ENCODE peak calls at places on chromosomes 11 and 22, in eight cellular contexts. Q, C, E, W, Z, J, I and M are unnamed samples.

GRCh38 chr11:36628765-36629199 is 30.7 kb upstream of the RAG2 start:
- DNase-seq in Q (no peak), E (no peak), C (no peak), W (no peak), I (no peak), Z (no peak), J (no peak), M (no peak)

GRCh38 chr11:88414385-88414861 is 76.9 kb upstream of the CTSC start:
- DNase-seq in E (no peak), Z (peak; percentile 59), J (no peak), W (peak; percentile 17), I (peak; percentile 79), C (peak; percentile 75), Q (no peak), M (peak; percentile 46)

GRCh38 chr22:36726007-36726380 is 22.4 kb upstream of the CACNG2 start:
- DNase-seq in E (no peak), Z (no peak), C (no peak), J (no peak), W (no peak), Q (no peak), I (no peak), M (no peak)

GRCh38 chr22:50320671-50321325 is 6.0 kb downstream of the DENND6B start:
- DNase-seq in C (no peak), W (no peak), Z (no peak), J (no peak), Q (no peak), E (no peak), I (no peak), M (no peak)

GRCh38 chr11:108199446-108200321 is 22.8 kb downstream of the NPAT start:
- DNase-seq in C (peak; percentile 65), W (no peak), I (peak; percentile 56), J (no peak), Z (no peak), Q (peak; percentile 79), E (no peak), M (no peak)

GRCh38 chr11:48005133-48005532 is 24.8 kb downstream of the PTPRJ start:
- DNase-seq in E (no peak), Z (no peak), W (no peak), I (no peak), C (no peak), Q (no peak), J (peak; percentile 32), M (no peak)

GRCh38 chr11:132904566-132904965 is 627.7 kb downstream of the OPCML start:
- DNase-seq in Z (peak; percentile 47), Q (no peak), C (no peak), J (no peak), W (no peak), I (no peak), E (no peak), M (no peak)

GRCh38 chr11:1742371-1742770 is 8.0 kb downstream of the IFITM10 start:
- DNase-seq in E (no peak), J (no peak), Q (no peak), Z (no peak), I (no peak), W (no peak), C (no peak), M (no peak)

GRCh38 chr22:17855891-17856290 is 81.6 kb upstream of the BID start:
- DNase-seq in E (no peak), I (no peak), J (no peak), Q (no peak), W (no peak), C (no peak), Z (no peak), M (no peak)

GRCh38 chr11:31422703-31423102 is 53.0 kb downstream of the DNAJC24 start:
- DNase-seq in C (no peak), Q (no peak), E (no peak), W (no peak), J (no peak), I (no peak), Z (no peak), M (peak; percentile 41)

GRCh38 chr11:128733440-128734115 is 39.7 kb downstream of the FLI1 start:
- DNase-seq in I (peak; percentile 34), C (peak; percentile 55), W (no peak), E (no peak), Q (no peak), Z (no peak), J (peak; percentile 83), M (peak; percentile 6)

GRCh38 chr22:44609589-44609988 is 92.4 kb upstream of the PRR5 start:
- DNase-seq in I (no peak), J (no peak), Q (no peak), E (no peak), W (no peak), C (no peak), Z (no peak), M (no peak)

GRCh38 chr22:28341001-28341400 is 338.6 kb downstream of the TTC28 start:
- DNase-seq in J (no peak), I (peak; percentile 16), E (no peak), C (peak; percentile 57), Z (no peak), W (no peak), Q (no peak), M (no peak)

GRCh38 chr22:47822459-47822858 is 1060.0 kb downstream of the TBC1D22A start:
- DNase-seq in C (no peak), I (no peak), E (no peak), W (no peak), J (no peak), Z (no peak), Q (no peak), M (no peak)

GRCh38 chr11:56214537-56214936 is 19.5 kb downstream of the OR5T2 start:
- DNase-seq in I (no peak), W (no peak), Z (no peak), Q (no peak), E (no peak), C (no peak), J (no peak), M (no peak)

GRCh38 chr22:49312601-49313000 is 515.1 kb downstream of the BRD1 start:
- DNase-seq in I (no peak), E (no peak), Z (no peak), W (no peak), J (no peak), Q (no peak), C (no peak), M (no peak)

GRCh38 chr22:39471421-39472141 is 14.8 kb downstream of the MGAT3 start:
- DNase-seq in Z (peak; percentile 12), W (no peak), J (peak; percentile 70), C (peak; percentile 21), E (no peak), I (peak; percentile 58), Q (no peak), M (no peak)

GRCh38 chr11:69335010-69335409 is 41.1 kb downstream of the MYEOV start:
- DNase-seq in W (no peak), E (no peak), Z (no peak), Q (no peak), C (no peak), I (no peak), J (no peak), M (no peak)

GRCh38 chr22:20964799-20965103 is 2.3 kb upstream of the AIFM3 start:
- DNase-seq in W (no peak), Q (no peak), J (no peak), I (no peak), Z (no peak), C (no peak), E (no peak), M (no peak)

GRCh38 chr11:75737314-75737713 is 19.7 kb downstream of the MOGAT2 start:
- DNase-seq in E (no peak), C (no peak), J (no peak), Z (no peak), W (no peak), I (no peak), Q (no peak), M (no peak)

GRCh38 chr11:62842171-62842717 is 2.9 kb upstream of the WDR74 start:
- DNase-seq in E (peak; percentile 38), J (no peak), Z (peak; percentile 82), C (no peak), I (no peak), Q (no peak), W (no peak), M (no peak)

GRCh38 chr11:64713031-64713780 is 9.8 kb downstream of the NRXN2 start:
- DNase-seq in J (peak; percentile 21), Z (no peak), W (no peak), I (peak; percentile 14), E (peak; percentile 50), Q (no peak), C (peak; percentile 22), M (no peak)

GRCh38 chr11:29734287-29734686 is 282.5 kb downstream of the KCNA4 start:
- DNase-seq in W (no peak), C (no peak), J (no peak), E (no peak), Z (no peak), Q (no peak), I (no peak), M (no peak)

GRCh38 chr11:95498731-95499396 is 267.9 kb upstream of the SESN3 start:
- DNase-seq in J (no peak), C (no peak), Z (no peak), Q (no peak), E (peak; percentile 24), I (no peak), W (no peak), M (no peak)

GRCh38 chr11:95248666-95249467 is 17.9 kb upstream of the SESN3 start:
- DNase-seq in E (no peak), Q (no peak), C (no peak), I (no peak), Z (no peak), W (no peak), J (no peak), M (no peak)

GRCh38 chr11:2770556-2771301 is 70.9 kb upstream of the KCNQ1OT1 start:
- DNase-seq in Z (no peak), E (peak; percentile 2), C (no peak), I (no peak), W (no peak), Q (no peak), J (no peak), M (no peak)

GRCh38 chr22:38314140-38314991 is 2.9 kb downstream of the CSNK1E start:
- DNase-seq in Z (no peak), Q (no peak), J (peak; percentile 83), I (peak; percentile 60), W (peak; percentile 18), C (peak; percentile 52), E (no peak), M (no peak)

GRCh38 chr11:72326151-72326842 is 82.3 kb upstream of the PHOX2A start:
- DNase-seq in J (no peak), Q (peak; percentile 39), W (no peak), Z (no peak), E (no peak), C (peak; percentile 68), I (peak; percentile 39), M (no peak)

GRCh38 chr11:76152086-76152658 is 54.1 kb downstream of the WNT11 start:
- DNase-seq in J (peak; percentile 84), Z (no peak), I (peak; percentile 75), W (peak; percentile 78), E (peak; percentile 91), Q (peak; percentile 85), C (peak; percentile 52), M (no peak)

GRCh38 chr22:25495286-25495685 is 69.2 kb upstream of the GRK3 start:
- DNase-seq in C (no peak), Q (no peak), E (no peak), W (no peak), Z (no peak), I (no peak), J (no peak), M (no peak)

GRCh38 chr22:42919199-42919598 is 62.1 kb upstream of the ARFGAP3 start:
- DNase-seq in I (no peak), J (no peak), E (no peak), W (no peak), Q (no peak), C (peak; percentile 20), Z (no peak), M (no peak)

GRCh38 chr11:119169272-119169719 is 771 bp downstream of the NLRX1 start:
- DNase-seq in I (peak; percentile 29), W (peak; percentile 35), E (peak; percentile 31), J (no peak), Z (no peak), Q (peak; percentile 39), C (peak; percentile 56), M (no peak)

GRCh38 chr11:93659841-93660240 is 1.6 kb upstream of the CEP295 start:
- DNase-seq in I (no peak), E (no peak), J (no peak), C (peak; percentile 32), Z (no peak), Q (no peak), W (no peak), M (no peak)

GRCh38 chr11:119639642-119640205 is 89.3 kb downstream of the NECTIN1 start:
- DNase-seq in I (no peak), Z (no peak), Q (no peak), W (no peak), C (no peak), J (no peak), E (no peak), M (no peak)